ENCODE peak calls at places on chromosomes 7 and 10, in ten cellular contexts. W is CD4-positive, CD25-positive, alpha-beta regulatory T cell; L is sciatic nerve; X is naive B cell; V is endothelial cell of umbilical vein; K is ovary; D is lung; U is HEK293T; R is epithelial cell of proximal tubule; O is T-helper 2 cell. C is an unnamed sample.

GRCh38 chr10:74096777-74097176 is 53.9 kb downstream of the AP3M1 start:
- DNase-seq in W (no peak), L (no peak), X (peak), V (no peak), K (no peak), D (no peak), U (no peak), R (no peak), O (no peak), C (no peak)

GRCh38 chr10:131070856-131071255 is 240.7 kb downstream of the TCERG1L start:
- DNase-seq in W (no peak), L (peak), X (no peak), V (no peak), K (no peak), D (no peak), U (no peak), R (no peak), O (no peak), C (peak)

GRCh38 chr10:34297551-34298370 is 517.3 kb downstream of the PARD3 start:
- DNase-seq in W (no peak), L (no peak), X (no peak), V (no peak), K (no peak), D (no peak), U (no peak), R (no peak), O (no peak), C (no peak)

GRCh38 chr7:106514887-106515286 is 146.1 kb downstream of the CCDC71L start:
- DNase-seq in W (no peak), L (no peak), X (no peak), V (no peak), K (no peak), D (no peak), U (no peak), R (no peak), O (no peak), C (no peak)

GRCh38 chr10:89887830-89888229 is 186.4 kb downstream of the KIF20B start:
- DNase-seq in W (no peak), L (no peak), X (peak), V (no peak), K (no peak), D (no peak), U (no peak), R (no peak), O (no peak), C (no peak)

GRCh38 chr10:87092861-87093460 is 1.7 kb downstream of the GLUD1 start:
- DNase-seq in W (peak), L (no peak), X (no peak), V (peak), K (no peak), D (no peak), U (no peak), R (peak), O (no peak), C (no peak)

GRCh38 chr7:149825567-149826343 is 12.4 kb upstream of the ZNF862 start:
- DNase-seq in W (no peak), L (no peak), X (no peak), V (no peak), K (no peak), D (no peak), U (no peak), R (no peak), O (no peak), C (peak)

GRCh38 chr10:118950190-118950658 is 79.3 kb upstream of the NANOS1 start:
- DNase-seq in W (no peak), L (no peak), X (no peak), V (peak), K (no peak), D (peak), U (no peak), R (no peak), O (no peak), C (no peak)

GRCh38 chr10:124558339-124558685 is 96.7 kb downstream of the LHPP start:
- DNase-seq in W (no peak), L (no peak), X (no peak), V (no peak), K (no peak), D (no peak), U (no peak), R (no peak), O (no peak), C (no peak)

GRCh38 chr7:48636391-48637015 is 287.8 kb upstream of the CDC14C start:
- DNase-seq in W (no peak), L (no peak), X (no peak), V (no peak), K (no peak), D (no peak), U (no peak), R (no peak), O (no peak), C (peak)

GRCh38 chr7:44608916-44609648 is 2.7 kb downstream of the OGDH start:
- DNase-seq in W (no peak), L (no peak), X (no peak), V (no peak), K (no peak), D (no peak), U (no peak), R (no peak), O (no peak), C (no peak)